ENCODE peak calls at places on chromosomes 3 and 15, in ten cellular contexts. A is AG04450; L is psoas muscle; H is HTR-8/SVneo; W is RCC 7860; B is Daoy; E is ELR; O is skeletal muscle cell; X is NCI-H1930; Y is stimulated activated CD8-positive, alpha-beta memory T cell treated with anti-CD3 and anti-CD28 coated beads, Interleukin-4, amount 100 ng/mL, for 1 hour. S is an unnamed sample.

GRCh38 chr3:183178833-183179549 is 16.5 kb upstream of the LAMP3 start:
- DNase-seq in A (no peak), L (peak; percentile 58), H (no peak), W (no peak), B (peak; percentile 80), E (peak; percentile 83), O (no peak), X (no peak), Y (no peak), S (peak; percentile 49)

GRCh38 chr15:62393196-62393595 is 228.1 kb upstream of the C2CD4B start:
- DNase-seq in A (no peak), L (no peak), H (no peak), W (no peak), B (no peak), E (peak; percentile 17), O (no peak), X (no peak), Y (no peak), S (no peak)

GRCh38 chr3:97917813-97918536 is 54.3 kb downstream of the RIOX2 start:
- DNase-seq in A (peak; percentile 33), L (no peak), H (no peak), W (no peak), B (no peak), E (no peak), O (peak; percentile 33), X (no peak), Y (no peak), S (no peak)

GRCh38 chr3:185851046-185851445 is 26.2 kb upstream of the IGF2BP2 start:
- DNase-seq in A (no peak), L (no peak), H (no peak), W (no peak), B (no peak), E (peak; percentile 71), O (no peak), X (no peak), Y (no peak), S (no peak)

GRCh38 chr3:159416854-159417253 is 571.8 kb upstream of the IL12A start:
- DNase-seq in A (peak; percentile 7), L (no peak), H (peak; percentile 26), W (no peak), B (peak; percentile 13), E (no peak), O (peak; percentile 24), X (no peak), Y (no peak), S (no peak)

GRCh38 chr15:63462053-63462452 is 42.3 kb upstream of the USP3 start:
- DNase-seq in A (peak; percentile 24), L (no peak), H (no peak), W (peak; percentile 68), B (no peak), E (peak; percentile 53), O (no peak), X (no peak), Y (no peak), S (no peak)

GRCh38 chr3:71930056-71930991 is 145.4 kb upstream of the PROK2 start:
- DNase-seq in A (no peak), L (no peak), H (peak; percentile 13), W (no peak), B (peak; percentile 13), E (peak; percentile 29), O (peak; percentile 25), X (no peak), Y (no peak), S (no peak)

GRCh38 chr3:125154800-125155269 is 57.7 kb downstream of the SLC12A8 start:
- DNase-seq in A (no peak), L (no peak), H (no peak), W (no peak), B (no peak), E (no peak), O (no peak), X (no peak), Y (no peak), S (no peak)

GRCh38 chr3:188019761-188020160 is 134.2 kb upstream of the LPP start:
- DNase-seq in A (no peak), L (no peak), H (no peak), W (no peak), B (no peak), E (no peak), O (no peak), X (no peak), Y (no peak), S (no peak)

GRCh38 chr3:16767006-16767405 is 117.7 kb upstream of the PLCL2 start:
- DNase-seq in A (no peak), L (no peak), H (no peak), W (no peak), B (no peak), E (no peak), O (no peak), X (no peak), Y (no peak), S (peak; percentile 17)

GRCh38 chr15:60592386-60593339 is 113.7 kb upstream of the ICE2 start:
- DNase-seq in A (no peak), L (peak; percentile 94), H (peak; percentile 37), W (no peak), B (peak; percentile 93), E (peak; percentile 55), O (no peak), X (peak; percentile 66), Y (peak; percentile 67), S (peak; percentile 94)

GRCh38 chr15:88476635-88477038 is 9.1 kb downstream of the MRPS11 start:
- DNase-seq in A (peak; percentile 23), L (no peak), H (peak; percentile 31), W (no peak), B (no peak), E (peak; percentile 65), O (no peak), X (peak; percentile 6), Y (no peak), S (peak; percentile 30)

GRCh38 chr15:28106294-28107110 is 7.4 kb upstream of the OCA2 start:
- DNase-seq in A (no peak), L (no peak), H (no peak), W (no peak), B (no peak), E (peak; percentile 13), O (no peak), X (no peak), Y (no peak), S (peak; percentile 13)

GRCh38 chr15:48459571-48460461 is 128.6 kb downstream of the DUT start:
- DNase-seq in A (peak; percentile 62), L (no peak), H (no peak), W (no peak), B (no peak), E (peak; percentile 84), O (peak; percentile 83), X (no peak), Y (no peak), S (no peak)

GRCh38 chr15:59702351-59702750 is 13.2 kb upstream of the BNIP2 start:
- DNase-seq in A (no peak), L (no peak), H (no peak), W (no peak), B (no peak), E (peak; percentile 19), O (no peak), X (no peak), Y (no peak), S (no peak)

GRCh38 chr15:53506370-53506769 is 253.1 kb downstream of the WDR72 start:
- DNase-seq in A (no peak), L (no peak), H (no peak), W (no peak), B (no peak), E (no peak), O (no peak), X (no peak), Y (no peak), S (no peak)

GRCh38 chr3:9198261-9198660 is 51.2 kb downstream of the SRGAP3 start:
- DNase-seq in A (no peak), L (no peak), H (no peak), W (no peak), B (no peak), E (no peak), O (no peak), X (no peak), Y (no peak), S (no peak)

GRCh38 chr15:38085931-38086562 is 151.6 kb downstream of the TMCO5A start:
- DNase-seq in A (peak; percentile 36), L (no peak), H (no peak), W (peak; percentile 10), B (peak; percentile 66), E (peak; percentile 68), O (no peak), X (no peak), Y (no peak), S (no peak)

GRCh38 chr15:41777421-41777973 is 3.2 kb downstream of the MAPKBP1 start:
- DNase-seq in A (no peak), L (no peak), H (no peak), W (no peak), B (peak; percentile 18), E (peak; percentile 80), O (no peak), X (no peak), Y (no peak), S (no peak)

GRCh38 chr15:34304613-34305012 is 33.0 kb downstream of the SLC12A6 start:
- DNase-seq in A (peak; percentile 34), L (no peak), H (no peak), W (no peak), B (no peak), E (peak; percentile 47), O (peak; percentile 13), X (no peak), Y (no peak), S (no peak)

GRCh38 chr15:66253643-66254363 is at the start of gene MEGF11:
- DNase-seq in A (no peak), L (no peak), H (peak; percentile 21), W (no peak), B (peak; percentile 62), E (peak; percentile 32), O (no peak), X (peak; percentile 1), Y (no peak), S (peak; percentile 26)

GRCh38 chr15:78810377-78811123 is 714 bp downstream of the ADAMTS7 start:
- DNase-seq in A (no peak), L (peak; percentile 77), H (peak; percentile 48), W (no peak), B (peak; percentile 41), E (peak; percentile 48), O (no peak), X (peak; percentile 10), Y (no peak), S (peak; percentile 41)

GRCh38 chr3:171343688-171344087 is 116.5 kb downstream of the TNIK start:
- DNase-seq in A (no peak), L (no peak), H (no peak), W (no peak), B (no peak), E (no peak), O (no peak), X (no peak), Y (no peak), S (no peak)

GRCh38 chr15:89128320-89129122 is 40.3 kb downstream of the ABHD2 start:
- DNase-seq in A (no peak), L (no peak), H (no peak), W (peak; percentile 44), B (no peak), E (peak; percentile 49), O (no peak), X (no peak), Y (no peak), S (no peak)

GRCh38 chr3:141477224-141477623 is 9.6 kb upstream of the RASA2 start:
- DNase-seq in A (peak; percentile 52), L (no peak), H (peak; percentile 45), W (peak; percentile 84), B (peak; percentile 86), E (peak; percentile 97), O (peak; percentile 62), X (no peak), Y (no peak), S (no peak)

GRCh38 chr3:129224984-129225393 is 24.4 kb upstream of the COPG1 start:
- DNase-seq in A (no peak), L (peak; percentile 96), H (peak; percentile 78), W (peak; percentile 81), B (peak; percentile 76), E (peak; percentile 68), O (no peak), X (no peak), Y (no peak), S (peak; percentile 91)

GRCh38 chr3:56914646-56915045 is 112.9 kb upstream of the ARHGEF3 start:
- DNase-seq in A (no peak), L (no peak), H (no peak), W (no peak), B (no peak), E (no peak), O (no peak), X (no peak), Y (no peak), S (no peak)

GRCh38 chr3:109109574-109109973 is 8.4 kb downstream of the MORC1 start:
- DNase-seq in A (no peak), L (no peak), H (no peak), W (no peak), B (no peak), E (no peak), O (no peak), X (no peak), Y (no peak), S (no peak)